ENCODE peak calls at places on chromosomes 7 and 10, in four cellular contexts. G, P, E and D are unnamed samples.

GRCh38 chr10:70779088-70779487 is 6.1 kb downstream of the TBATA start:
- DNase-seq in G (no peak), P (peak; percentile 7), E (no peak), D (no peak)

GRCh38 chr10:83539528-83540308 is 599.6 kb upstream of the GHITM start:
- DNase-seq in G (no peak), P (no peak), E (peak; percentile 74), D (no peak)

GRCh38 chr7:158976468-158976848 is 120.1 kb downstream of the DYNC2I1 start:
- DNase-seq in G (no peak), P (no peak), E (peak; percentile 31), D (no peak)

GRCh38 chr7:141652691-141653090 is 49.3 kb downstream of the DENND11 start:
- DNase-seq in G (no peak), P (no peak), E (no peak), D (no peak)

GRCh38 chr7:17564678-17565209 is 266.3 kb downstream of the AHR start:
- DNase-seq in G (peak; percentile 56), P (no peak), E (no peak), D (no peak)

GRCh38 chr7:31488562-31489203 is 25.2 kb upstream of the ITPRID1 start:
- DNase-seq in G (peak; percentile 35), P (peak; percentile 86), E (peak; percentile 34), D (peak; percentile 49)

GRCh38 chr10:74924251-74924954 is 98.0 kb downstream of the KAT6B start:
- DNase-seq in G (no peak), P (no peak), E (no peak), D (no peak)

GRCh38 chr7:17848516-17848915 is 91.8 kb downstream of the SNX13 start:
- DNase-seq in G (no peak), P (no peak), E (no peak), D (no peak)

GRCh38 chr10:33716461-33717267 is 382.2 kb upstream of the NRP1 start:
- DNase-seq in G (peak; percentile 33), P (no peak), E (no peak), D (no peak)

GRCh38 chr7:129864042-129864441 is 88.7 kb downstream of the UBE2H start:
- DNase-seq in G (no peak), P (no peak), E (no peak), D (no peak)

GRCh38 chr10:11177926-11178453 is 160.3 kb downstream of the CELF2 start:
- DNase-seq in G (no peak), P (peak; percentile 30), E (no peak), D (no peak)

GRCh38 chr7:151387161-151388006 is 22.5 kb downstream of the WDR86 start:
- DNase-seq in G (no peak), P (no peak), E (no peak), D (no peak)

GRCh38 chr7:27764109-27764508 is 24.1 kb downstream of the TAX1BP1 start:
- DNase-seq in G (no peak), P (no peak), E (no peak), D (no peak)

GRCh38 chr10:69874464-69874863 is 72.8 kb downstream of the COL13A1 start:
- DNase-seq in G (no peak), P (no peak), E (no peak), D (no peak)

GRCh38 chr7:135320277-135320676 is 86.6 kb downstream of the STRA8 start:
- DNase-seq in G (no peak), P (no peak), E (no peak), D (no peak)

GRCh38 chr10:130833596-130833995 is 477.9 kb downstream of the TCERG1L start:
- DNase-seq in G (no peak), P (no peak), E (no peak), D (no peak)

GRCh38 chr7:6486438-6487183 is 38.9 kb upstream of the DAGLB start:
- DNase-seq in G (no peak), P (no peak), E (no peak), D (no peak)
- TF ChIP-seq SPI1 in G (no peak), P (no peak), E (no peak), D (no peak)

GRCh38 chr10:7471720-7472367 is 61.0 kb upstream of the SFMBT2 start:
- DNase-seq in G (peak; percentile 55), P (no peak), E (peak; percentile 98), D (peak; percentile 16)
- TF ChIP-seq SPI1 in G (no peak), P (no peak), E (peak; percentile 91), D (peak; percentile 89)

DNA sequence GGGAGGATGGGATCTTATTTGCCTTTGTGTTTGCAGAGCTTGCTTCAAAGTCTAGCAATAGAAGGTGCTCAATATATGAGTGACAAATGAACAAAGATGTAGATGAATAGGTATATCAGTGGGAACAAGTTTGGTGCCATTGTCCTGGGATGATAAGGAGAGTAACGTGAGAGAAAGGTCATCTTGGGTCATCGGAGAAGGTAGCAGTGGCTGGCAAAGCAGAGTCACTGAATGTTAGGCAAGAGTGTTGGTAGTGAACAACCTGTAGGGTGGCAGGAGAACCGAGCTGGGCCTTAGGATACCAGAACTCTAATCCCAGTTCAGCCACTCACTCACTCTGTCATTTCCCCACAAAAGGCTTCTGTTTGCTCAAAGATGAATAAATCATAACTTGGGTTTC is 87.2 kb downstream of the CCDC71L start:
- DNase-seq in G (no peak), P (no peak), E (no peak), D (no peak)
- TF ChIP-seq SPI1 in G (no peak), P (no peak), E (no peak), D (no peak)

DNA sequence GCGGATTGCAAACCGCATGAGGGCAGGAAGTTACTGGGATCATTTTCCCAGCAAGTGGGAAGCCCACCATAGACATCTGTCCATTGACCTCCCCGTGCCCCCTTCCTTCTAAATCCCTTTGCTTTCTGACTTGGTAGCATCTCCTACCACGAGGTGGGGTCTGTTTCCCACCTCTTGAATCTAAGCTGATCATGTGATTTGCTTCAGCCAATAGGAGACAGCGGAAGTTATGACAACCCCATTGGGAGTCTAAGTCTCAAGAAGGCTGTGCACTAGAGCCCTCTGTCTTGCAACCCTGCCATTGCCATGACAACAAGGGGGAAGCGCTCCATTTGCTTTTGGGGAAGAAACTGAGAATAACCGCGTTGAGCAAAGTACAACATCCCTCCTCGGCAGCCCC is 39.2 kb upstream of the CARD11 start:
- DNase-seq in G (no peak), P (no peak), E (no peak), D (no peak)
- TF ChIP-seq SPI1 in G (no peak), P (no peak), E (no peak), D (no peak)

GRCh38 chr7:140225562-140226249 is 48.9 kb upstream of the KDM7A start:
- DNase-seq in G (no peak), P (no peak), E (no peak), D (no peak)
- TF ChIP-seq SPI1 in G (no peak), P (no peak), E (no peak), D (no peak)

GRCh38 chr10:113056030-113056429 is 106.0 kb downstream of the TCF7L2 start:
- DNase-seq in G (no peak), P (no peak), E (no peak), D (no peak)

GRCh38 chr10:113055458-113055857 is 105.4 kb downstream of the TCF7L2 start:
- DNase-seq in G (no peak), P (no peak), E (no peak), D (no peak)

GRCh38 chr10:113059001-113059780 is 109.1 kb downstream of the TCF7L2 start:
- DNase-seq in G (no peak), P (no peak), E (no peak), D (no peak)

GRCh38 chr10:113058175-113058961 is 108.3 kb downstream of the TCF7L2 start:
- DNase-seq in G (no peak), P (no peak), E (no peak), D (no peak)

DNA sequence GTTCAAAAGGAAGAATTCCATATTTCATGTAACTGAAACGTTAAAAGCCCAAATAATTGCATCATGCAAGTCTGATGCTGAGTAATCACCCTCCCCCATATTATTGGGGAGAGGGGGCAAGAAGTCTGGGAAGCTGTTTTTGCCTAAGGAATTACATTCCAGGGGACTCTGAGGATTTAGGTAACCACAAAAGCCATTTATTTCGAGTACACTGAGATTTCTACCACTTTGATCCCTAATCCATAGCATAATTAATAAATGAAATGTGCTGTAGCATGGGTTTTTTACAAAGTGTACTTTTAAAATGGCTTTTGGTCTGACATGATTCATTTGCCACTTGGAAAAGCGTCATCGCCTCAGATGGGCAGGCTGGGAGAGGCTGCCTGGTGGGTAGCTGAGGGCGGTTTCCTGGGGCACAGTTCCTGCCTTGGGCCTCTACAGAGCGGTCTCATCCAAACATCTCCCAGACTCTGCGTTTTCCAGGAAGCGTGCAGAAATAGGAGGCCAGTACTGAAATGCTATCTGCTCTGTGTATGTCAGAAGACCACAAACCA is 106.5 kb downstream of the TCF7L2 start:
- DNase-seq in G (no peak), P (no peak), E (no peak), D (no peak)
- TF ChIP-seq SPI1 in G (no peak), P (no peak), E (no peak), D (no peak)

DNA sequence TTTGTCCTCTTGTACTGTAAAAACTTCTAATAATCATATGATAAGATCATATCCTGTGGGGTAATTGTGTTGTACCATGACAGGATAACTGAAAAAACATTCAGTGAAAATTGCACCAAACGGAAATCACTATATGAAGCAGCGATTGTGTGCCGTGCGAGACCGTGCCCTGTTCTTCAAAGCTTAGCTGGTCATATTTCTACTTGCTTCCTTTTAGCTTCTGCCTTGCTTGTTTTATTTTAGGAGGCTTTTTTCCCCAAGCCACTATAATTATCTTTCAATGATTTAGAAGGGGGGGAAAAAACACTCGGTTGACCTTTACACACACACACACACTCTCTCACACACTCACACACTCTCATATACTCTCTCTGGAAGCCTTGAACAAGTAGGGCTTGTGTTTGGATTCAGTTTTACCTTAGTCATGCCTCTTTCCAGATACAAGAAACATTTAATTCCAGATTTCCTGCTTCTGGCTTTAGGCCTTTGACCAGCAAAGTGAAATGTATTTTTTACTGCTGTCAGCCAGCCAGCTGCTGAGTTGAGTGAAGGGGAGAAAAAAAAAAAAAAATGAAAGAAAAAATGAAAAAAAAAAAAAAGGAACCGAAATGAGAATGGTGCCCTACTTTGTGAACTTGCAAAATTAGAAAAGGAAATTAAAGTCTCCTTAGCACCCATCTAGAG is 181.4 kb downstream of the ARID5B start:
- DNase-seq in G (no peak), P (no peak), E (peak; percentile 51), D (no peak)
- TF ChIP-seq SPI1 in G (no peak), P (no peak), E (peak; percentile 44), D (peak; percentile 60)

GRCh38 chr7:94511763-94512162 is 2.2 kb downstream of the CASD1 start:
- DNase-seq in G (no peak), P (no peak), E (no peak), D (no peak)

GRCh38 chr7:94512735-94513564 is 3.3 kb downstream of the CASD1 start:
- DNase-seq in G (no peak), P (no peak), E (no peak), D (no peak)

GRCh38 chr7:94513565-94513860 is 3.9 kb downstream of the CASD1 start:
- DNase-seq in G (no peak), P (no peak), E (no peak), D (no peak)

GRCh38 chr7:94514140-94514889 is 4.7 kb downstream of the CASD1 start:
- DNase-seq in G (no peak), P (no peak), E (no peak), D (no peak)

DNA sequence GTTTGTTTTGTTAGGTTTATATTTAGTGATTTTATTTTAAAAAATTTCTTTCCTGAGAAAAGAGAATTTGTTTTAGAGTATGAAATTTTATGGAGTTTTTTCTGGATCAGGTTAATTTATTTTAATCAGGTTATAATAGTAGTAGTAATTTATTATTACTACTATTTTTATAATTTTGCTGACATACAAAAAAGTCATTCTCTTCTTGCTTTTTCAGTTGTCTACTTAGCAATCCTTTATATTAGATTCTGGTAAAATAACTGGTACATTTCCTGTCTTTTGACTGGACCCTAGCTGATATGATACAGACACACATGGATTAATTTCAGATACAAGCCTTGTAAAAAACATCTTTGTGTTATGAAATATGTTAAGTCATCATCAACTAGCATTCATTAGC is 5.3 kb downstream of the CASD1 start:
- DNase-seq in G (no peak), P (no peak), E (no peak), D (no peak)
- TF ChIP-seq SPI1 in G (no peak), P (no peak), E (no peak), D (no peak)